ENCODE peak calls at places on chromosomes 13 and 19, in five cellular contexts. H is omental fat pad, Q is A549, I is heart right ventricle, N is HCT116. Y is an unnamed sample.
A peak's percentile ranks its signal among the peaks of the same experiment; 100 is the strongest.

GRCh38 chr19:814108-815078 is 7.4 kb downstream of the PLPPR3 start:
- DNase-seq in Q (no peak), H (no peak), I (no peak), N (no peak), Y (no peak)

GRCh38 chr19:2824129-2824528 is 4.5 kb downstream of the ZNF554 start:
- DNase-seq in N (no peak), Q (no peak), H (no peak), I (no peak), Y (no peak)

GRCh38 chr19:29666634-29667389 is 1.6 kb downstream of the PLEKHF1 start:
- DNase-seq in N (no peak), Q (no peak), I (peak; percentile 74), H (peak; percentile 49), Y (no peak)

GRCh38 chr13:26883613-26884257 is 123.1 kb upstream of the GPR12 start:
- DNase-seq in Q (no peak), N (no peak), I (no peak), H (no peak), Y (no peak)

GRCh38 chr13:72864142-72865035 is 82.5 kb downstream of the PIBF1 start:
- DNase-seq in I (no peak), H (no peak), Q (no peak), N (no peak), Y (no peak)

GRCh38 chr13:67200183-67200582 is 30.0 kb downstream of the PCDH9 start:
- DNase-seq in Q (no peak), N (no peak), I (no peak), H (no peak), Y (no peak)

GRCh38 chr19:53982611-53983010 is 8.8 kb upstream of the CACNG6 start:
- DNase-seq in N (no peak), Q (peak; percentile 64), I (peak; percentile 67), H (no peak), Y (no peak)

GRCh38 chr19:33436360-33437345 is 63.1 kb downstream of the CEBPG start:
- DNase-seq in I (no peak), Q (no peak), N (no peak), H (no peak), Y (peak; percentile 36)

GRCh38 chr13:102620512-102620911 is 23.7 kb downstream of the TPP2 start:
- DNase-seq in H (no peak), N (no peak), I (no peak), Q (no peak), Y (no peak)

GRCh38 chr19:788821-789472 is 8.3 kb upstream of the PTBP1 start:
- DNase-seq in H (no peak), Q (no peak), I (no peak), N (no peak), Y (no peak)

GRCh38 chr19:11420429-11420893 is 1.3 kb upstream of the RGL3 start:
- DNase-seq in Q (no peak), H (no peak), N (no peak), I (peak; percentile 78), Y (no peak)

GRCh38 chr19:10111405-10111811 is at the start of gene P2RY11:
- DNase-seq in H (no peak), N (no peak), I (no peak), Q (no peak), Y (no peak)

GRCh38 chr13:93180376-93180966 is 46.1 kb upstream of the GPC6 start:
- DNase-seq in Q (no peak), N (no peak), I (no peak), H (no peak), Y (no peak)

GRCh38 chr19:51272183-51272817 is 21.4 kb downstream of the SIGLECL1 start:
- DNase-seq in Q (no peak), I (no peak), H (no peak), N (no peak), Y (no peak)

GRCh38 chr19:8069116-8069973 is 16.8 kb downstream of the CCL25 start:
- DNase-seq in H (no peak), N (no peak), Q (no peak), I (no peak), Y (no peak)

GRCh38 chr19:42198676-42199439 is 18.6 kb downstream of the DEDD2 start:
- DNase-seq in I (no peak), Q (no peak), N (no peak), H (no peak), Y (no peak)

GRCh38 chr19:51407631-51408131 is 9.8 kb downstream of the SIGLEC10 start:
- DNase-seq in N (peak; percentile 46), I (no peak), Q (peak; percentile 56), H (no peak), Y (no peak)

GRCh38 chr13:29907670-29908069 is 57.3 kb upstream of the UBL3 start:
- DNase-seq in I (no peak), H (no peak), Q (no peak), N (no peak), Y (no peak)

GRCh38 chr19:7888826-7889217 is 512 bp downstream of the LRRC8E start:
- DNase-seq in H (no peak), N (no peak), Q (no peak), I (no peak), Y (no peak)

GRCh38 chr13:51682691-51683090 is 98.4 kb downstream of the WDFY2 start:
- DNase-seq in I (no peak), Q (no peak), H (no peak), N (no peak), Y (no peak)

GRCh38 chr19:771332-771785 is 20.4 kb downstream of the MISP start:
- DNase-seq in I (peak; percentile 57), H (no peak), Q (no peak), N (peak; percentile 55), Y (no peak)

GRCh38 chr13:113854238-113855011 is 9.5 kb downstream of the GAS6 start:
- DNase-seq in Q (no peak), I (no peak), H (peak; percentile 19), N (no peak), Y (no peak)

GRCh38 chr19:57363734-57364181 is 407 bp downstream of the TRAPPC2B start:
- DNase-seq in Q (peak; percentile 27), N (no peak), I (no peak), H (no peak), Y (no peak)

GRCh38 chr19:34681478-34681877 is 4.0 kb downstream of the ZNF302 start:
- DNase-seq in Q (no peak), N (no peak), I (no peak), H (no peak), Y (no peak)

GRCh38 chr19:50906217-50906616 is 5.0 kb downstream of the KLK4 start:
- DNase-seq in N (no peak), I (no peak), Q (peak; percentile 56), H (no peak), Y (no peak)

GRCh38 chr19:15259900-15260299 is 27.7 kb upstream of the EPHX3 start:
- DNase-seq in N (no peak), H (no peak), Q (no peak), I (no peak), Y (no peak)

GRCh38 chr19:51259348-51260245 is 8.7 kb downstream of the SIGLECL1 start:
- DNase-seq in N (peak; percentile 41), H (no peak), I (no peak), Q (peak; percentile 43), Y (peak; percentile 15)

GRCh38 chr19:50796128-50796633 is 6.0 kb downstream of the ACP4 start:
- DNase-seq in H (no peak), Q (no peak), N (no peak), I (no peak), Y (no peak)

GRCh38 chr19:55209430-55210119 is at the start of gene PTPRH:
- DNase-seq in H (no peak), I (no peak), Q (peak; percentile 46), N (no peak), Y (no peak)

GRCh38 chr19:55208880-55209429 is 346 bp downstream of the PTPRH start:
- DNase-seq in N (no peak), Q (no peak), H (no peak), I (no peak), Y (no peak)

GRCh38 chr19:55213547-55213946 is 4.2 kb upstream of the PTPRH start:
- DNase-seq in I (no peak), N (no peak), H (no peak), Q (no peak), Y (no peak)

GRCh38 chr19:55210120-55210493 is 806 bp upstream of the PTPRH start:
- DNase-seq in N (peak; percentile 88), Q (peak; percentile 91), H (no peak), I (no peak), Y (no peak)

DNA sequence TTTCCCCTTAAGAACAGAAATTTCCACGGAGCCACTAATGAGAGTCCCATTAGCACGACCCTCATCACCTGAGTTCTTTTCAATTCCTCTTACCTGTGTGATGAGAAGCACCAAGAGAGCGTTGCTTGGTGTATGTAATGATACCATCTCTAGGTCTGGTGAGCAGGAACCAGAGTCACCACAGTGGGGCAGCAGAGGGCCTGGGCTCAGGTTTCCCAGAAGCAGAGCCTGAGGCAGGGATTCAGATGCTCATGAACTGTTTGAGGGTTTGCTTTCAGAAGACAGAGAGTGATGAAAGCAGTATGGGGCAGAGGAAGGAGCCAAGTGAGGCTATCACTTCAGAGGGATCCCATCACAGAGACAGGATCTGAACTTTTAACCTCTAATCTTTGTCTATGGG is 3.1 kb upstream of the PTPRH start:
- DNase-seq in H (no peak), N (peak; percentile 72), Q (peak; percentile 73), I (no peak), Y (no peak)
- TF ChIP-seq CTCF in H (no peak), N (peak; percentile 96), Q (peak; percentile 36), I (no peak), Y (no peak)

GRCh38 chr19:49635530-49636229 is 4.3 kb downstream of the RRAS start:
- DNase-seq in I (no peak), H (no peak), N (no peak), Q (no peak), Y (no peak)
- TF ChIP-seq CTCF in I (no peak), H (no peak), N (no peak), Q (no peak), Y (no peak)

DNA sequence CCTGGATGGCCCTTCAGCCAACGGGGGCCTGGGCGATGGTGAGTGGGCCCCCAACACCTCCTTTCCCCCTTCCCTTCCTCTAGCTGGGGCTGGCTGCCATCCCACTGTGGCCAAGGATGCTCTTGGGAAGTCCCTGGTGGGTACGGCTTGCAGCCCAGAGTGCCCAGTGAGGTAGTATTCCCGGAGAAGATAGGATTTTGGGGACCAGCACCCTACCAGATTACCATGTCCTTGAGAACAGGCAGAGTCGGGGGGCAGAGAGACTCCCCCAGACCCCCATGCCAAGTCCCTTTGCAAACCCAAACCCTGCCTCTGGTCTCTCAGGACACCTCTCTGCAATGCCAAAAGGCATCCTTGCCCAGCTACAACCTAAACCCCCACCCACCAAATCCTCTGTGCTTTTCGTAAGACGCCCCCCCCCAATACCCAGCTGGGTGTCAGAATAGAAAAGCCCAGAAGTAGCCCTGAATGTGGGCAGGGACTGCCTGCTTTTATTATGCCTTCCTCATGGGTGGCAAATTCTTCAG is 1.7 kb downstream of the HIF3A start:
- DNase-seq in H (no peak), I (no peak), Q (no peak), N (no peak), Y (no peak)
- TF ChIP-seq CTCF in H (no peak), I (no peak), Q (no peak), N (no peak), Y (no peak)

GRCh38 chr13:37070956-37071355 is 11.5 kb upstream of the SUPT20H start:
- DNase-seq in N (no peak), H (no peak), I (no peak), Q (no peak), Y (no peak)

GRCh38 chr13:37072024-37072423 is 12.5 kb upstream of the SUPT20H start:
- DNase-seq in Q (no peak), I (no peak), H (no peak), N (no peak), Y (no peak)

GRCh38 chr13:37076818-37077217 is 17.3 kb upstream of the SUPT20H start:
- DNase-seq in Q (no peak), I (no peak), H (no peak), N (no peak), Y (no peak)

GRCh38 chr13:37075164-37075563 is 15.7 kb upstream of the SUPT20H start:
- DNase-seq in H (no peak), N (no peak), Q (no peak), I (no peak), Y (no peak)

GRCh38 chr13:37074703-37075102 is 15.2 kb upstream of the SUPT20H start:
- DNase-seq in H (no peak), I (no peak), Q (no peak), N (peak; percentile 8), Y (no peak)
- TF ChIP-seq CTCF in H (no peak), I (peak; percentile 15), Q (peak; percentile 43), N (no peak), Y (peak; percentile 22)